ENCODE peak calls at places on chromosomes 1 and 21, in five cellular contexts. L is CMK, Z is GDM1, I is GM23248, G is activated T-helper 1 cell treated with Interleukin-2 at 50 U/mL for 16 hours. J is an unnamed sample.

GRCh38 chr1:54013393-54014008 is 4.5 kb downstream of the LDLRAD1 start:
- DNase-seq in L (no peak), Z (no peak), I (no peak), G (no peak), J (no peak)

GRCh38 chr1:53594391-53595180 is 135.4 kb downstream of the DMRTB1 start:
- DNase-seq in L (no peak), Z (no peak), I (no peak), G (no peak), J (no peak)

GRCh38 chr1:86352096-86352495 is 44.0 kb downstream of the ODF2L start:
- DNase-seq in L (no peak), Z (no peak), I (peak; percentile 58), G (no peak), J (no peak)

GRCh38 chr21:42200906-42201614 is 17.9 kb upstream of the ABCG1 start:
- DNase-seq in L (no peak), Z (no peak), I (no peak), G (no peak), J (no peak)

GRCh38 chr21:35987475-35987874 is 72.9 kb downstream of the SETD4 start:
- DNase-seq in L (no peak), Z (no peak), I (no peak), G (no peak), J (no peak)

GRCh38 chr1:100774370-100774769 is 54.8 kb downstream of the VCAM1 start:
- DNase-seq in L (no peak), Z (no peak), I (no peak), G (no peak), J (no peak)

GRCh38 chr1:18923721-18924610 is 21.6 kb upstream of the ALDH4A1 start:
- DNase-seq in L (no peak), Z (peak; percentile 74), I (peak; percentile 66), G (no peak), J (no peak)

GRCh38 chr1:38077523-38078147 is 31.0 kb upstream of the POU3F1 start:
- DNase-seq in L (no peak), Z (no peak), I (peak; percentile 43), G (no peak), J (no peak)

GRCh38 chr21:32312321-32312720 is 13.7 kb downstream of the MRAP start:
- DNase-seq in L (no peak), Z (no peak), I (no peak), G (no peak), J (no peak)

GRCh38 chr21:46125846-46126301 is 28.0 kb downstream of the COL6A2 start:
- DNase-seq in L (no peak), Z (no peak), I (no peak), G (no peak), J (no peak)

GRCh38 chr1:56844709-56845108 is 9.9 kb upstream of the C8A start:
- DNase-seq in L (no peak), Z (no peak), I (no peak), G (no peak), J (no peak)

GRCh38 chr1:228440761-228441500 is 24.3 kb upstream of the TRIM17 start:
- DNase-seq in L (no peak), Z (no peak), I (no peak), G (no peak), J (no peak)

GRCh38 chr21:44513389-44514217 is 26.4 kb downstream of the KRTAP10-1 start:
- DNase-seq in L (no peak), Z (no peak), I (no peak), G (no peak), J (no peak)

J was measured in GOT3.